ENCODE peak calls at places on chromosomes 3 and 15, in seven cellular contexts. Y is anterior cingulate cortex; S is body of pancreas; F is RPMI8226; T is astrocyte of the hippocampus; G is activated CD8-positive, alpha-beta T cell treated with anti-CD3 and anti-CD28 coated beads for 36 hours; W is left ventricle myocardium inferior. J is an unnamed sample.

GRCh38 chr3:151468284-151468917 is 7.5 kb upstream of the IGSF10 start:
- DNase-seq in Y (no peak), S (peak), F (peak), T (peak), G (peak), W (no peak), J (peak)

GRCh38 chr3:127886276-127886862 is 28.7 kb upstream of the KBTBD12 start:
- DNase-seq in Y (no peak), S (peak), F (no peak), T (no peak), G (no peak), W (no peak), J (no peak)

GRCh38 chr3:61438253-61439115 is 122.9 kb upstream of the PTPRG start:
- DNase-seq in Y (no peak), S (no peak), F (no peak), T (peak), G (no peak), W (no peak), J (no peak)

GRCh38 chr15:41263891-41264351 is 32.9 kb downstream of the CHP1 start:
- DNase-seq in Y (no peak), S (no peak), F (no peak), T (no peak), G (no peak), W (no peak), J (no peak)

GRCh38 chr15:77122576-77122975 is 51.7 kb upstream of the TSPAN3 start:
- DNase-seq in Y (no peak), S (no peak), F (no peak), T (no peak), G (no peak), W (no peak), J (no peak)

GRCh38 chr3:131142580-131142979 is 115.9 kb downstream of the NEK11 start:
- DNase-seq in Y (no peak), S (no peak), F (no peak), T (no peak), G (no peak), W (no peak), J (no peak)

GRCh38 chr3:184172681-184173373 is 1.8 kb upstream of the AP2M1 start:
- DNase-seq in Y (no peak), S (no peak), F (no peak), T (peak), G (no peak), W (no peak), J (no peak)

GRCh38 chr3:112555535-112556170 is 6.1 kb downstream of the ATG3 start:
- DNase-seq in Y (no peak), S (no peak), F (no peak), T (no peak), G (no peak), W (no peak), J (no peak)

GRCh38 chr15:94196536-94196935 is 34.8 kb upstream of the MCTP2 start:
- DNase-seq in Y (no peak), S (no peak), F (no peak), T (no peak), G (no peak), W (no peak), J (no peak)

GRCh38 chr15:81492303-81492702 is 118.3 kb upstream of the TMC3 start:
- DNase-seq in Y (peak), S (no peak), F (no peak), T (peak), G (no peak), W (peak), J (no peak)

GRCh38 chr15:67149859-67150824 is 84.7 kb downstream of the SMAD3 start:
- DNase-seq in Y (no peak), S (peak), F (no peak), T (peak), G (peak), W (peak), J (no peak)

GRCh38 chr3:53073553-53074365 is 27.9 kb upstream of the SFMBT1 start:
- DNase-seq in Y (no peak), S (no peak), F (no peak), T (no peak), G (no peak), W (no peak), J (no peak)

GRCh38 chr15:82647045-82647834 is at the start of gene CPEB1:
- DNase-seq in Y (peak), S (peak), F (no peak), T (peak), G (peak), W (peak), J (no peak)

GRCh38 chr3:184388164-184388935 is 8.5 kb downstream of the CHRD start:
- DNase-seq in Y (no peak), S (no peak), F (no peak), T (no peak), G (no peak), W (no peak), J (no peak)

J was measured in NAMALWA.